ENCODE peak calls at places on chromosomes 13 and 19, in nine cellular contexts. N is nucleus accumbens; E is fibroblast of lung; B is left cardiac atrium; T is stimulated activated CD4-positive, alpha-beta T cell treated with anti-CD3 and anti-CD28 coated beads, Interleukin-4, amount 100 ng/mL, for 4 hours; Q is activated CD8-positive, alpha-beta memory T cell treated with anti-CD3 and anti-CD28 coated beads, Interleukin-2, amount 50 U/mL, for 48 hours; J is GM12865; A is tibial nerve; F is AML-193. R is an unnamed sample.
A peak's percentile ranks its signal among the peaks of the same experiment; 100 is the strongest.

GRCh38 chr19:35545001-35545854 is at the start of gene TMEM147:
- DNase-seq in N (peak; percentile 84), E (peak; percentile 87), B (peak; percentile 97), T (peak; percentile 88), Q (peak; percentile 95), J (peak; percentile 92), A (peak; percentile 87), F (peak; percentile 88), R (peak; percentile 45)

GRCh38 chr19:11530432-11530831 is 1.5 kb upstream of the ECSIT start:
- DNase-seq in N (peak; percentile 91), E (peak; percentile 84), B (peak; percentile 84), T (peak; percentile 33), Q (peak; percentile 74), J (peak; percentile 82), A (peak; percentile 23), F (peak; percentile 57), R (peak; percentile 45)

GRCh38 chr19:4379383-4380253 is 20.7 kb downstream of the SH3GL1 start:
- DNase-seq in N (no peak), E (no peak), B (peak; percentile 67), T (peak; percentile 28), Q (peak; percentile 77), J (peak; percentile 72), A (no peak), F (no peak), R (peak; percentile 65)

GRCh38 chr19:1406496-1406817 is 929 bp upstream of the DAZAP1 start:
- DNase-seq in N (no peak), E (no peak), B (no peak), T (no peak), Q (no peak), J (no peak), A (no peak), F (no peak), R (no peak)

GRCh38 chr13:30049692-30050091 is 199.3 kb upstream of the UBL3 start:
- DNase-seq in N (no peak), E (no peak), B (peak; percentile 30), T (no peak), Q (no peak), J (no peak), A (no peak), F (no peak), R (no peak)

GRCh38 chr19:12947702-12948596 is 2.3 kb downstream of the RAD23A start:
- DNase-seq in N (no peak), E (no peak), B (no peak), T (no peak), Q (no peak), J (no peak), A (no peak), F (no peak), R (no peak)

GRCh38 chr13:32045963-32046785 is 14.6 kb downstream of the FRY start:
- DNase-seq in N (peak; percentile 13), E (peak; percentile 67), B (no peak), T (no peak), Q (no peak), J (peak; percentile 21), A (peak; percentile 67), F (peak; percentile 95), R (no peak)

GRCh38 chr19:12788682-12789097 is 2.6 kb upstream of the JUNB start:
- DNase-seq in N (peak; percentile 75), E (peak; percentile 63), B (peak; percentile 92), T (no peak), Q (peak; percentile 72), J (peak; percentile 93), A (peak; percentile 79), F (peak; percentile 23), R (no peak)

GRCh38 chr13:110546933-110547332 is 14.6 kb downstream of the RAB20 start:
- DNase-seq in N (no peak), E (peak; percentile 89), B (peak; percentile 93), T (no peak), Q (no peak), J (no peak), A (peak; percentile 70), F (no peak), R (peak; percentile 84)